ENCODE peak calls at places on chromosomes 6 and 20, in five cellular contexts. J is IMR-90; F is activated CD4-positive, alpha-beta T cell treated with anti-CD3 and anti-CD28 coated beads, Interleukin-2, amount 50 U/mL, for 1 hour; B is stimulated activated CD4-positive, alpha-beta T cell treated with anti-CD3 and anti-CD28 coated beads, Interleukin-12 subunit alpha, Interleukin-12 subunit beta, amount 100 ng/mL, for 24 hours; T is NCI-H2081 treated with DMSO at 0.1 percent for 48 hours. P is an unnamed sample.

GRCh38 chr6:73823046-73823735 is 127.2 kb downstream of the CD109 start:
- DNase-seq in B (no peak), T (peak), J (no peak), F (no peak), P (no peak)

GRCh38 chr6:144710207-144710606 is 425.1 kb downstream of the UTRN start:
- DNase-seq in B (no peak), J (peak), F (no peak), T (no peak), P (no peak)

GRCh38 chr20:25397827-25398226 is 7.2 kb upstream of the ABHD12 start:
- DNase-seq in B (no peak), F (no peak), T (no peak), J (peak), P (no peak)

GRCh38 chr6:16168858-16169257 is 40.0 kb downstream of the MYLIP start:
- DNase-seq in F (no peak), J (peak), T (no peak), B (no peak), P (peak)

GRCh38 chr6:168877821-168878282 is 375.8 kb downstream of the THBS2 start:
- DNase-seq in F (no peak), J (no peak), B (no peak), T (no peak), P (no peak)

GRCh38 chr20:62363920-62364851 is 2.9 kb downstream of the LAMA5 start:
- DNase-seq in J (no peak), T (no peak), F (no peak), B (no peak), P (no peak)

GRCh38 chr20:3815703-3816315 is 4.5 kb upstream of the AP5S1 start:
- DNase-seq in F (peak), J (no peak), T (no peak), B (no peak), P (no peak)

GRCh38 chr6:42450314-42451145 is 1.2 kb downstream of the TRERF1 start:
- DNase-seq in J (peak), T (no peak), B (no peak), F (peak), P (no peak)

GRCh38 chr20:31835977-31836852 is 9.2 kb downstream of the FOXS1 start:
- DNase-seq in J (peak), F (no peak), B (no peak), T (no peak), P (no peak)

GRCh38 chr6:7034055-7034454 is 73.7 kb upstream of the RREB1 start:
- DNase-seq in T (no peak), B (no peak), F (no peak), J (no peak), P (no peak)

GRCh38 chr6:40346241-40346640 is 240.9 kb downstream of the LRFN2 start:
- DNase-seq in T (no peak), B (no peak), J (no peak), F (no peak), P (no peak)

P was measured in memory B cell.